ENCODE peak calls at places on chromosomes 1 and 21, in five cellular contexts. B is colonic mucosa; I is CD8-positive, alpha-beta T cell; K is psoas muscle; H is sigmoid colon. X is an unnamed sample. For H3K4me1, the result is how much of the 10 kb centered on the place peaks cover.

GRCh38 chr1:77313491-77313890 is 31.7 kb downstream of the AK5 start:
- DNase-seq in B (no peak), I (no peak), K (no peak), H (no peak), X (no peak)

GRCh38 chr1:246428542-246429308 is 78.4 kb downstream of the SMYD3 start:
- DNase-seq in B (no peak), I (no peak), K (no peak), H (no peak), X (no peak)

GRCh38 chr1:15100369-15101111 is 53.0 kb upstream of the TMEM51 start:
- DNase-seq in B (peak), I (peak), K (no peak), H (no peak), X (no peak)

GRCh38 chr1:167182571-167183320 is 37.9 kb upstream of the POU2F1 start:
- DNase-seq in B (no peak), I (no peak), K (no peak), H (no peak), X (no peak)

GRCh38 chr1:228281631-228282328 is 73.9 kb downstream of the OBSCN start:
- DNase-seq in B (no peak), I (no peak), K (peak), H (no peak), X (peak)

GRCh38 chr1:239619190-239619589 is 232.8 kb downstream of the CHRM3 start:
- DNase-seq in B (no peak), I (no peak), K (no peak), H (no peak), X (no peak)

GRCh38 chr1:80441664-80442063 is 1359.1 kb upstream of the ADGRL2 start:
- DNase-seq in B (no peak), I (no peak), K (no peak), H (no peak), X (no peak)

GRCh38 chr1:3717715-3718601 is 34.3 kb upstream of the CCDC27 start:
- DNase-seq in B (no peak), I (no peak), K (no peak), H (no peak), X (peak)

GRCh38 chr1:80083892-80084291 is 1077.4 kb upstream of the ADGRL4 start:
- DNase-seq in B (no peak), I (no peak), K (no peak), H (no peak), X (no peak)

GRCh38 chr1:22256213-22256512 is 113.3 kb upstream of the WNT4 start:
- DNase-seq in B (no peak), I (no peak), K (no peak), H (no peak), X (no peak)

GRCh38 chr1:109786531-109787021 is 22.9 kb upstream of the EPS8L3 start:
- DNase-seq in B (peak), I (no peak), K (peak), H (peak), X (no peak)

GRCh38 chr21:32377506-32377905 is 15.3 kb downstream of the URB1 start:
- DNase-seq in B (no peak), I (no peak), K (no peak), H (no peak), X (no peak)

DNA sequence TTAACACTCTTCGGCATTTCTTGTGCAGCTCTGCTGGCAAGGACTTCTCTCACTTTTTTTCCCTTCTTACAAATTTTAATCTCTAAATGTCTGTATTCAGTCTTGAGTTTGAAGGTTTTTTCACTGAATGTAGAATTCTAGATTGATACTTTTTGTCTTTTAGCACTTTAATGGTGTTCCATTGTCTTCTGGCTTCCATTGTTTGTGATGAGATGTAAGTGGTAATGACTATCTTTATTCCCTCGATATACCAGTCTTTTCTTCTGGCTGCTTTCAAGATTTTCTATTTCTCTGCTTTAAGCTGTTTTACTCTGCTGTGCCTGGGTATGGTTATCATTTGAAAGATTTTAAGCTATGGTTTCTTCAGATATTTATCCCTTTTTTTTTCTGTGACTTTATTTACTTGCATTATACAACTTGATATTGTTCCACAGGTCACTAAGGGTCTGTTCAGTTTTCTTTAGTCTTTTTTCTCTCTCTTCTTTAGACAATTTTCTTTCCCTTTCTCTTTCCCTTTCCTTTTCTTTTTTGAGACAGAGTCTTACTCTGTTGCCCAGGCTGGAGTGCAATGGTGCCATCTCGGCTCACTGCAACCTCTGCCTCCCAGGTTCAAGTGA is 35.8 kb downstream of the DYRK1A start:
- DNase-seq in B (no peak), I (no peak), K (no peak), H (no peak), X (no peak)
- H3K4me1 ChIP-seq in B (under half), I (half or more), K (half or more), H (half or more), X (under half)

DNA sequence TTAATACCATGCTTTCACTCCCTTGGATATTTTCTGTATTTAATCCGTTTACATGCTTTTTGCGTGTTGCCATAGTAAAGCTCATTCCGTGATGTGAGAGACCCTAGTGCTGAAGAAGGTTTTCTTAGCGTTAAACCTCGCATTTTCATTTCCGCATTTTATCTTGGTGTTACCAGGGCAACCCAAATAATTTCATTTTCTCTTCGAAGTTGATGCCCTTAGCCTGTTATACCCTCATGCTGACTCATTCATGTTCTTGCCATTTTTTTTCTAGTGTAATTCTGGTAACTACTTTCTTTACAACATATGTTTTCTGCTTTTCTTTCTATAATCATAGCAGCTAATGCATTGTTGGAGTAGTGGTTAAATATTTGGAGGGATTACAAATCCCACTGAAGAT is 37.2 kb downstream of the LRRC8C start:
- DNase-seq in B (no peak), I (no peak), K (no peak), H (no peak), X (no peak)
- H3K4me1 ChIP-seq in B (under half), I (half or more), K (under half), H (under half), X (under half)

DNA sequence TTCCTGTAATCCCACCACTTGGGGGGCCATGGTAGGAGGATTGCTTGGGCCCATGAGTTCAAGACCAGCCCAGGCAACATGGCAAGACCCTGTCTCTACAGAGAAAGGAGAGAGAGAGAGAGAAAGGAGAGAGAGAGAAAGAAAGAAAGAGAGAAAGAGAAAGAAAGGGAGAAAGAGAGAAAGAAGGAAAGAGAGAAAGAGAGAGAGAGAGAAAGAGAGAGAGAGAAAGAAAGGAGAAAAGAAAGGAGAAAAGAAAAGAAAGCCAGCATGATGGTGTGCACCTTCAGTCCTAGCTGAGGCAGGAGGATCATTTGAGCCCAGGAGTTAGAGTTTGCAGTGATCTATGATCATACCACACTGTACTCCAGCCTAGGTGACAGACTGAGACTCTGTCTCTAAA is 82.8 kb downstream of the DISP3 start:
- DNase-seq in B (no peak), I (no peak), K (no peak), H (no peak), X (no peak)
- H3K4me1 ChIP-seq in B (under half), I (under half), K (under half), H (under half), X (under half)

GRCh38 chr1:204080163-204080903 is 7.4 kb downstream of the SOX13 start:
- DNase-seq in B (peak), I (no peak), K (peak), H (peak), X (peak)
- H3K4me1 ChIP-seq in B (under half), I (under half), K (half or more), H (half or more), X (half or more)

GRCh38 chr1:26696645-26697440 is 1.0 kb downstream of the ARID1A start:
- DNase-seq in B (peak), I (peak), K (peak), H (peak), X (peak)

GRCh38 chr1:26697978-26698849 is 2.4 kb downstream of the ARID1A start:
- DNase-seq in B (peak), I (peak), K (peak), H (peak), X (peak)

GRCh38 chr1:26695417-26696190 is at the start of gene ARID1A:
- DNase-seq in B (peak), I (peak), K (peak), H (peak), X (peak)

GRCh38 chr1:26696191-26696644 is 403 bp downstream of the ARID1A start:
- DNase-seq in B (no peak), I (peak), K (no peak), H (peak), X (peak)

DNA sequence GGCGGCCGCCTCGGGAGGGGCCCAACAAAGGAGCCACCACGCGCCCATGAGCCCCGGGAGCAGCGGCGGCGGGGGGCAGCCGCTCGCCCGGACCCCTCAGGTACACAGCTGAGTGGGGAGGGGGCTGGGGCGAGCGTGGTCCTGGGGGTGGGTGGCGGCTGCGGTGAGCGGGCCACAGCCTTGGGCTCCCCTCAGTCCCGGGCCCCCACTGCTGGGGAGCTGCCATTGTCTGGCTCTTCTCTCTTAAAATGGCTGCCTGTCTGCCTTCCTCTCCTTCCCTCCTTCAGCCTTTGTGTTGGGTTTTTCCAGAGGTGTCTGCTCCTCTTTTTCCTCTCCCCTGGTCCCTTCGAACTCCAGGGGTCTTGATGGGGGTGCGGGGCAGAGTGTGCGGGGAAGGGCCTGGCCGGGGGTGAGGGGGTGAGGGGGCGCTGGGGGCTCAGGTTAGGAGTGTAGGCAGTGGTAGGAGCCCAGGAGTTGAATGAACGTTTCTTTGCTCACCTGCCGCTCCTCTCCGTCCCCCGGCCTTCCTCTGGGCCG is 1.7 kb downstream of the ARID1A start:
- DNase-seq in B (no peak), I (no peak), K (no peak), H (no peak), X (peak)
- H3K4me1 ChIP-seq in B (under half), I (half or more), K (half or more), H (half or more), X (half or more)

GRCh38 chr1:55153031-55153430 is 62.1 kb downstream of the USP24 start:
- DNase-seq in B (no peak), I (no peak), K (no peak), H (no peak), X (no peak)
- H3K4me1 ChIP-seq in B (under half), I (under half), K (under half), H (under half), X (under half)

GRCh38 chr1:153626929-153627796 is at the start of gene S100A13:
- DNase-seq in B (peak), I (no peak), K (peak), H (peak), X (peak)
- H3K4me1 ChIP-seq in B (under half), I (under half), K (half or more), H (under half), X (under half)

DNA sequence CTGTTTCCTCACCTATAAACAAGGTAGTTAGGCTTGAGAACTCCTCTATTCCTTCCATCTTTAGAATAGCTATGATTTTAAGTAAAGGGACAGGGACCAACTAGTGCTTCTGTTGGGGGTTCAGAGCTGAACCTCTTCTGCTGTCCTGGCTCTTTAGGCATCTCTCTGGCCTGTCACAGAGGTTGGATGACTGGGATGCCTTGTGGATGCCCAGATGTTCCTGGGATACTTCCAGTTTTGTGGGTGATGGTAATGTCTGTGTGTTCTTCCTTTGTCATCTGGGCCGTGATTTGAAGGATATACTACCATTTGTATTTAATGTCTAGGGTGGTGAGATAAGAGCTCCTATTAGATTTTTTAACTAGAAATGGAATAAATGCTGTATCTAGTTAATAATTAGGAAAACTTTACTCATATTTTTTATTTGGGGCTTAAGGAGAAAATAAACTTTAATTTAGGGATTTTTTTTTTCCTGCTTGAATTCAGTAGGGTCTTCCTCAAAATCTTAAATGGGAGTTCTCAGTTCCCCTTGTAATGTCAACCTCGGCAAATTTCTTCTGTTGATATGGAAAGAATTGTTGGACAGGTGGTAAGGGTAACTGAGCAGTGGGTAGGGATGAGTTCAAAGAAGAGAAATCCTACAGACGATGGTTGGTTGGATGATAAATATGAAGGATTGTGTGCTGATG is 47.2 kb downstream of the LAMC1 start:
- DNase-seq in B (no peak), I (no peak), K (no peak), H (no peak), X (no peak)
- H3K4me1 ChIP-seq in B (under half), I (under half), K (under half), H (half or more), X (under half)

GRCh38 chr1:24536391-24536840 is 19.5 kb upstream of the NCMAP start:
- DNase-seq in B (peak), I (peak), K (no peak), H (no peak), X (no peak)

GRCh38 chr1:24540051-24540905 is 15.6 kb upstream of the NCMAP start:
- DNase-seq in B (no peak), I (no peak), K (no peak), H (no peak), X (no peak)

GRCh38 chr1:24535778-24536177 is 20.1 kb upstream of the NCMAP start:
- DNase-seq in B (no peak), I (no peak), K (no peak), H (no peak), X (no peak)

DNA sequence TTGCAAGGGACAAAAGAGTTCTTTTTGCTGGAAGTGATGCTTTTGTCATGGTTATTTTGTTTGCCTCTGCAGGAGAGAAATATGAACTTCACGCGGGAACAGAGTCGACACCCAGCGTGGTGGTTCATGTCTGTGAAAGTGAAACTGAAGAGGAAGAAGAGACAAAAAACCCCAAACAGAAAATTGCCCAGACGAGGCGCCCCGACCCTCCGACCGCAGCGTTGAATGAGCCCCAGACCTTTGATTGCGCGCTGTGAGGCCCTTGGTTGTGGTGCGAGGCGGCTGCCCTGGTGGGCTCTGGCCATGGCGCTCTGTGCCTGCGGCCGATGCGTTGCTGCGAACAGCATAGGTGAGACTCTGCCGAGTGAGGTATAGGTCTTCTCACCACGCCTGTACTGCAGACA is 20.9 kb upstream of the NCMAP start:
- DNase-seq in B (no peak), I (peak), K (no peak), H (no peak), X (no peak)
- H3K4me1 ChIP-seq in B (under half), I (half or more), K (under half), H (under half), X (under half)

DNA sequence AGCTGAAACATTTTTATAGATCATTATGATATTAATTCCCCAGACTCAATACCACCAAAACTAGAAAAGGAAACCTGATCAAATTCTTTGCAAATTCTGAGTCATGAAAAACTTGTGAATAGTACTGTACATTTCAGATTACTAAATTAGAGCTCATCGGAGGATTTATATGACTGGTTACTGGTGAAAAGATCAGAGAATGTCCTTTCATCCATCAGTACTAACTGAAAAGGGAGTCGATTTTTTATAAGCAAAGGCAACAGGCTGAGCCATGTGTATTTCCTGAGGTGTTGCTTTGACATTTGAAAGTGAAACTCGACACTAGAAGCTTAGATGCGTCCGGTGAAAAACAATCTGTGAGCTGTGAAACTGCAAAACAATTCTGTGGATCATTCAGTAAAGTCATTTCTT is 155.7 kb downstream of the TNFSF18 start:
- DNase-seq in B (no peak), I (peak), K (no peak), H (no peak), X (no peak)
- H3K4me1 ChIP-seq in B (under half), I (under half), K (under half), H (under half), X (under half)

X was measured in pancreas.